ENCODE peak calls at places on chromosomes 11 and 22, in four cellular contexts. L is activated CD4-positive, alpha-beta T cell treated with anti-CD3 and anti-CD28 coated beads for 48 hours; V is mammary epithelial cell; W is GM04504. Y is an unnamed sample.

GRCh38 chr11:12214751-12215150 is 104.4 kb downstream of the MICAL2 start:
- DNase-seq in L (no peak), V (no peak), W (no peak), Y (no peak)

GRCh38 chr11:122523841-122524531 is 131.5 kb upstream of the UBASH3B start:
- DNase-seq in L (no peak), V (peak; percentile 9), W (peak; percentile 16), Y (no peak)

GRCh38 chr11:94737171-94737611 is 31.0 kb upstream of the AMOTL1 start:
- DNase-seq in L (no peak), V (no peak), W (no peak), Y (peak; percentile 57)

GRCh38 chr22:50177537-50178470 is 7.3 kb downstream of the PANX2 start:
- DNase-seq in L (no peak), V (no peak), W (no peak), Y (no peak)

GRCh38 chr11:79727221-79727620 is 286.4 kb upstream of the TENM4 start:
- DNase-seq in L (no peak), V (no peak), W (no peak), Y (no peak)

GRCh38 chr22:49997221-49997599 is 15.4 kb downstream of the IL17REL start:
- DNase-seq in L (no peak), V (no peak), W (no peak), Y (no peak)

GRCh38 chr22:20531154-20531403 is 23.7 kb downstream of the MED15 start:
- DNase-seq in L (no peak), V (no peak), W (no peak), Y (no peak)

GRCh38 chr11:79402912-79403311 is 37.9 kb downstream of the TENM4 start:
- DNase-seq in L (no peak), V (no peak), W (no peak), Y (no peak)

GRCh38 chr22:48021946-48022345 is 1259.5 kb downstream of the TBC1D22A start:
- DNase-seq in L (no peak), V (no peak), W (no peak), Y (no peak)

Y was measured in SW 1271.